ENCODE peak calls at places on chromosome 16, in six cellular contexts. O is HCEC 1CT, H is amygdala, D is cardiac septum, X is skeletal muscle cell, P is A549. U is an unnamed sample.

GRCh38 chr16:68490829-68491575 is 42.7 kb upstream of the SMPD3 start:
- DNase-seq in O (peak; percentile 46), H (no peak), D (no peak), X (no peak), P (peak; percentile 62), U (no peak)

GRCh38 chr16:81797443-81797842 is 18.4 kb downstream of the PLCG2 start:
- DNase-seq in O (no peak), H (no peak), D (peak; percentile 82), X (no peak), P (no peak), U (no peak)

GRCh38 chr16:75471723-75472634 is 7.5 kb upstream of the TMEM170A start:
- DNase-seq in O (peak; percentile 53), H (peak; percentile 50), D (no peak), X (no peak), P (peak; percentile 88), U (peak; percentile 85)

GRCh38 chr16:79601092-79601977 is 798 bp upstream of the MAF start:
- DNase-seq in O (no peak), H (peak; percentile 51), D (no peak), X (no peak), P (peak; percentile 19), U (no peak)

GRCh38 chr16:47519037-47519436 is 57.9 kb downstream of the PHKB start:
- DNase-seq in O (peak; percentile 23), H (no peak), D (no peak), X (no peak), P (no peak), U (no peak)

GRCh38 chr16:27972500-27972899 is 91.0 kb downstream of the GSG1L start:
- DNase-seq in O (peak; percentile 9), H (no peak), D (peak; percentile 15), X (no peak), P (peak; percentile 72), U (no peak)

GRCh38 chr16:85461814-85462404 is 151.2 kb upstream of the GSE1 start:
- DNase-seq in O (no peak), H (no peak), D (no peak), X (no peak), P (no peak), U (no peak)

GRCh38 chr16:77556203-77556602 is 121.4 kb upstream of the ADAMTS18 start:
- DNase-seq in O (no peak), H (no peak), D (no peak), X (no peak), P (no peak), U (no peak)

GRCh38 chr16:25707982-25708583 is 16.3 kb downstream of the HS3ST4 start:
- DNase-seq in O (no peak), H (no peak), D (no peak), X (no peak), P (no peak), U (no peak)

GRCh38 chr16:54355251-54355650 is 68.7 kb upstream of the IRX3 start:
- DNase-seq in O (no peak), H (no peak), D (no peak), X (peak; percentile 72), P (no peak), U (no peak)

GRCh38 chr16:82231021-82231787 is 61.2 kb upstream of the MPHOSPH6 start:
- DNase-seq in O (no peak), H (no peak), D (no peak), X (no peak), P (no peak), U (no peak)

GRCh38 chr16:14300631-14301149 is 229.6 kb downstream of the MRTFB start:
- DNase-seq in O (peak; percentile 85), H (peak; percentile 30), D (peak; percentile 80), X (peak; percentile 49), P (peak; percentile 78), U (peak; percentile 63)

GRCh38 chr16:14510939-14511797 is 118.9 kb downstream of the PARN start:
- DNase-seq in O (peak; percentile 95), H (no peak), D (no peak), X (peak; percentile 60), P (no peak), U (no peak)

GRCh38 chr16:69567031-69567680 is 1.4 kb downstream of the NFAT5 start:
- DNase-seq in O (no peak), H (no peak), D (no peak), X (no peak), P (no peak), U (peak; percentile 70)

GRCh38 chr16:58511933-58512815 is 3.1 kb upstream of the SETD6 start:
- DNase-seq in O (peak; percentile 49), H (no peak), D (peak; percentile 89), X (no peak), P (peak; percentile 44), U (peak; percentile 46)

GRCh38 chr16:67150833-67151396 is at the start of gene B3GNT9:
- DNase-seq in O (peak; percentile 80), H (peak; percentile 62), D (peak; percentile 86), X (no peak), P (peak; percentile 82), U (peak; percentile 66)

GRCh38 chr16:58365623-58366022 is 26.6 kb upstream of the GINS3 start:
- DNase-seq in O (no peak), H (no peak), D (no peak), X (no peak), P (no peak), U (no peak)

GRCh38 chr16:67917140-67917851 is 14.4 kb downstream of the CTRL start:
- DNase-seq in O (no peak), H (peak; percentile 48), D (no peak), X (no peak), P (no peak), U (peak; percentile 69)

GRCh38 chr16:75048546-75048945 is 49.7 kb downstream of the ZNRF1 start:
- DNase-seq in O (no peak), H (no peak), D (no peak), X (no peak), P (no peak), U (no peak)

GRCh38 chr16:17222756-17223411 is 247.9 kb downstream of the XYLT1 start:
- DNase-seq in O (no peak), H (peak; percentile 4), D (peak; percentile 68), X (no peak), P (no peak), U (peak; percentile 57)

GRCh38 chr16:67190448-67191399 is 788 bp upstream of the EXOC3L1 start:
- DNase-seq in O (peak; percentile 54), H (no peak), D (no peak), X (no peak), P (no peak), U (no peak)

GRCh38 chr16:12652924-12653323 is 150.8 kb downstream of the CPPED1 start:
- DNase-seq in O (no peak), H (no peak), D (no peak), X (no peak), P (no peak), U (no peak)

GRCh38 chr16:3059041-3059722 is 6.3 kb upstream of the IL32 start:
- DNase-seq in O (peak; percentile 75), H (peak; percentile 44), D (peak; percentile 95), X (peak; percentile 36), P (peak; percentile 79), U (peak; percentile 71)

U was measured in globus pallidus.